ENCODE peak calls at places on chromosomes 12 and 14, in five cellular contexts. A is heart right ventricle, O is body of pancreas, D is GM12865, L is lung. T is an unnamed sample.

GRCh38 chr12:112149596-112149995 is 24.2 kb downstream of the TRAFD1 start:
- DNase-seq in A (no peak), O (peak), D (peak), L (peak), T (no peak)

GRCh38 chr12:8823565-8824300 is 1.3 kb downstream of the A2ML1 start:
- DNase-seq in A (no peak), O (peak), D (peak), L (peak), T (no peak)

GRCh38 chr14:95024380-95024779 is 132.9 kb downstream of the DICER1 start:
- DNase-seq in A (no peak), O (no peak), D (no peak), L (peak), T (no peak)

GRCh38 chr12:68423175-68423574 is 91.0 kb upstream of the MDM1 start:
- DNase-seq in A (no peak), O (no peak), D (no peak), L (no peak), T (no peak)

GRCh38 chr12:2395352-2395977 is 342.7 kb downstream of the CACNA1C start:
- DNase-seq in A (peak), O (no peak), D (peak), L (peak), T (peak)

GRCh38 chr12:112161711-112162110 is 36.4 kb downstream of the TRAFD1 start:
- DNase-seq in A (no peak), O (no peak), D (no peak), L (no peak), T (no peak)

GRCh38 chr14:66476964-66477363 is 9.2 kb upstream of the CCDC196 start:
- DNase-seq in A (no peak), O (peak), D (no peak), L (no peak), T (no peak)

GRCh38 chr12:52318241-52318990 is 2.8 kb downstream of the KRT83 start:
- DNase-seq in A (no peak), O (no peak), D (no peak), L (no peak), T (no peak)

GRCh38 chr14:63614964-63615363 is 26.7 kb downstream of the WDR89 start:
- DNase-seq in A (no peak), O (no peak), D (no peak), L (no peak), T (no peak)

GRCh38 chr12:75315518-75315917 is 14.6 kb downstream of the CAPS2 start:
- DNase-seq in A (no peak), O (no peak), D (no peak), L (no peak), T (no peak)

GRCh38 chr12:123120452-123121166 is 30.3 kb downstream of the PITPNM2 start:
- DNase-seq in A (no peak), O (no peak), D (peak), L (no peak), T (no peak)

GRCh38 chr14:100771121-100771800 is 44.6 kb downstream of the DLK1 start:
- DNase-seq in A (no peak), O (no peak), D (no peak), L (no peak), T (no peak)

GRCh38 chr14:44785096-44785495 is 176.7 kb downstream of the KLHL28 start:
- DNase-seq in A (no peak), O (no peak), D (no peak), L (no peak), T (no peak)

GRCh38 chr12:108214486-108214885 is 85.4 kb downstream of the WSCD2 start:
- DNase-seq in A (peak), O (peak), D (peak), L (no peak), T (no peak)

GRCh38 chr12:124452576-124453391 is 114.6 kb downstream of the NCOR2 start:
- DNase-seq in A (no peak), O (no peak), D (peak), L (no peak), T (no peak)

GRCh38 chr14:54050759-54051158 is 94.1 kb upstream of the BMP4 start:
- DNase-seq in A (no peak), O (no peak), D (no peak), L (peak), T (no peak)

GRCh38 chr14:101509730-101510371 is 51.4 kb upstream of the DIO3 start:
- DNase-seq in A (no peak), O (no peak), D (no peak), L (no peak), T (no peak)

GRCh38 chr14:22650046-22650739 is 6.0 kb upstream of the OR6J1 start:
- DNase-seq in A (no peak), O (no peak), D (no peak), L (no peak), T (no peak)

GRCh38 chr12:6932766-6933165 is 5.0 kb downstream of the ATN1 start:
- DNase-seq in A (no peak), O (no peak), D (no peak), L (no peak), T (no peak)

GRCh38 chr12:87704374-87704773 is 324.8 kb downstream of the C12orf50 start:
- DNase-seq in A (no peak), O (no peak), D (no peak), L (no peak), T (no peak)

GRCh38 chr14:69137456-69138188 is 15.3 kb downstream of the DCAF5 start:
- DNase-seq in A (no peak), O (no peak), D (peak), L (no peak), T (no peak)

GRCh38 chr14:96081224-96081623 is 42.1 kb downstream of the C14orf132 start:
- DNase-seq in A (no peak), O (no peak), D (no peak), L (no peak), T (no peak)

GRCh38 chr12:6708968-6709394 is 8.4 kb upstream of the PIANP start:
- DNase-seq in A (no peak), O (no peak), D (no peak), L (no peak), T (peak)

GRCh38 chr14:39351708-39352107 is 80.5 kb downstream of the FBXO33 start:
- DNase-seq in A (no peak), O (no peak), D (no peak), L (no peak), T (no peak)

GRCh38 chr14:87745507-87746118 is 247.4 kb downstream of the GALC start:
- DNase-seq in A (no peak), O (peak), D (peak), L (no peak), T (peak)

GRCh38 chr12:106051853-106052531 is 86.8 kb downstream of the NUAK1 start:
- DNase-seq in A (no peak), O (no peak), D (no peak), L (no peak), T (no peak)

GRCh38 chr12:13347241-13348043 is 150.9 kb downstream of the EMP1 start:
- DNase-seq in A (no peak), O (no peak), D (no peak), L (no peak), T (no peak)

GRCh38 chr12:128338344-128338743 is 71.4 kb downstream of the TMEM132C start:
- DNase-seq in A (no peak), O (no peak), D (no peak), L (no peak), T (no peak)
- H3K4me3 ChIP-seq in A (no peak), O (no peak), D (no peak), L (no peak), T (no peak)

GRCh38 chr12:120229583-120230325 is 28.8 kb upstream of the RPLP0 start:
- DNase-seq in A (no peak), O (no peak), D (no peak), L (no peak), T (no peak)
- H3K4me3 ChIP-seq in A (no peak), O (no peak), D (no peak), L (no peak), T (no peak)

GRCh38 chr12:56932146-56932545 is 2.1 kb downstream of the SDR9C7 start:
- DNase-seq in A (no peak), O (no peak), D (no peak), L (no peak), T (no peak)

GRCh38 chr12:56931474-56931978 is 2.7 kb downstream of the SDR9C7 start:
- DNase-seq in A (no peak), O (no peak), D (peak), L (no peak), T (peak)

GRCh38 chr12:56929780-56930179 is 4.4 kb downstream of the SDR9C7 start:
- DNase-seq in A (no peak), O (no peak), D (no peak), L (no peak), T (no peak)

GRCh38 chr12:56928262-56928661 is 5.9 kb downstream of the SDR9C7 start:
- DNase-seq in A (no peak), O (no peak), D (no peak), L (no peak), T (no peak)

DNA sequence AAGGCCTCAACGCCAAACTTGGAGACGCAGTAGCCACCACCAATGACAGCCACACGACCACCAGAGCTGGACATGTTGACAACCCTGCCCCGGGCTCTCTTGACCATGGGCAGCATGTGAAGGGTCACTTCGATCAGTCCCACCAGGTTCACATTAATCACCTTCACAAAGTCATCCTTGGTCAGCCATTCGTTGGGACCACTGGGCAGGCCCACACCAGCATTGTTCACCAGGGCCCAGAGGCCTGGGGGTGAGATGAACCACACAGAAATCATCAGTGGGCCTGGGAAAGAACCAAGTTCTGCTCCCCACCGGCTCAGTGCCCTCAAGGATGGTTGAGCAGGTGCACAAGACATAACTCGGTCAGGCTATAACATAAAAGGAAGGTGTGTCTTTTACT is 4.0 kb downstream of the SDR9C7 start:
- DNase-seq in A (no peak), O (no peak), D (no peak), L (no peak), T (no peak)
- H3K4me3 ChIP-seq in A (no peak), O (no peak), D (no peak), L (no peak), T (no peak)

DNA sequence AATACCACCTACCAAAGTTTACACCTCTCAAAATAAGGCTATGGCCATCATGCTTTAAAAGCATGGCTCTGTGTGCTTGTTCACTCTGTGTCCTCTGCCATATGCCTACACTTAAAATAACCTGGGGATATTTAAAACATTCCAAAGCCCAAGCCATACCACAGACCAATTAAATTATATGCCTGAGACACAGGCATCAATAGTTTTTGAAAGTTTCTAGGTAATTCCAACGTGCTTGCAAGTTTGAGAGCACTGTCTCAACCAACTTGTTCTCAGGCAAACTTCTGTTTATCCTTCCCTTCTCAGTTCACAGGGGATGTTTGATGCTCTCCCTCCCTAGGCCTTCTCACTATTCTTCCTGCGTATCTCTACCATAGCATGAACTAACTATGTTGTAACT is 3.4 kb upstream of the FRMD6 start:
- DNase-seq in A (no peak), O (no peak), D (no peak), L (no peak), T (no peak)
- H3K4me3 ChIP-seq in A (no peak), O (no peak), D (no peak), L (no peak), T (no peak)

GRCh38 chr14:28758253-28758915 is 8.2 kb upstream of the FOXG1 start:
- DNase-seq in A (no peak), O (no peak), D (no peak), L (no peak), T (no peak)

GRCh38 chr14:28760431-28760996 is 6.1 kb upstream of the FOXG1 start:
- DNase-seq in A (no peak), O (no peak), D (no peak), L (no peak), T (no peak)

GRCh38 chr14:28759658-28760313 is 6.8 kb upstream of the FOXG1 start:
- DNase-seq in A (no peak), O (no peak), D (no peak), L (no peak), T (no peak)

GRCh38 chr14:28757790-28758189 is 8.8 kb upstream of the FOXG1 start:
- DNase-seq in A (no peak), O (no peak), D (no peak), L (no peak), T (no peak)

GRCh38 chr14:28759056-28759657 is 7.4 kb upstream of the FOXG1 start:
- DNase-seq in A (no peak), O (no peak), D (no peak), L (no peak), T (no peak)
- H3K4me3 ChIP-seq in A (no peak), O (no peak), D (no peak), L (no peak), T (no peak)

GRCh38 chr14:99273724-99274345 is 1.8 kb upstream of the BCL11B start:
- DNase-seq in A (no peak), O (no peak), D (no peak), L (no peak), T (no peak)
- H3K4me3 ChIP-seq in A (peak), O (no peak), D (peak), L (peak), T (peak)